ENCODE peak calls at places on chromosomes 12 and 14, in four cellular contexts. Z is brain microvascular endothelial cell, O is pancreas, T is PC-9. A is an unnamed sample.

GRCh38 chr12:67989184-67989965 is at the start of gene IFNG-AS1:
- DNase-seq in Z (no peak), O (no peak), T (no peak), A (no peak)

GRCh38 chr12:112809684-112810083 is 18.1 kb downstream of the RPH3A start:
- DNase-seq in Z (no peak), O (no peak), T (no peak), A (no peak)

GRCh38 chr12:120229583-120230325 is 28.8 kb upstream of the RPLP0 start:
- DNase-seq in Z (no peak), O (peak; percentile 70), T (peak; percentile 94), A (no peak)

GRCh38 chr14:102517412-102518062 is 8.0 kb upstream of the ANKRD9 start:
- DNase-seq in Z (no peak), O (peak; percentile 80), T (no peak), A (no peak)

GRCh38 chr12:61385771-61386170 is 874.4 kb upstream of the USP15 start:
- DNase-seq in Z (peak; percentile 10), O (no peak), T (no peak), A (no peak)

GRCh38 chr12:78566461-78566860 is 298.1 kb upstream of the SYT1 start:
- DNase-seq in Z (no peak), O (no peak), T (no peak), A (no peak)

GRCh38 chr12:115426732-115427131 is 742.8 kb upstream of the TBX3 start:
- DNase-seq in Z (no peak), O (no peak), T (no peak), A (no peak)

GRCh38 chr14:104107611-104108569 is 22.4 kb downstream of the ASPG start:
- DNase-seq in Z (no peak), O (peak; percentile 53), T (no peak), A (peak; percentile 11)

GRCh38 chr12:123078114-123078465 is 72.8 kb downstream of the PITPNM2 start:
- DNase-seq in Z (no peak), O (no peak), T (no peak), A (no peak)
- H3K27ac ChIP-seq in Z (no peak overlapping the region), O (no peak overlapping the region), T (no peak overlapping the region), A (no peak overlapping the region)

DNA sequence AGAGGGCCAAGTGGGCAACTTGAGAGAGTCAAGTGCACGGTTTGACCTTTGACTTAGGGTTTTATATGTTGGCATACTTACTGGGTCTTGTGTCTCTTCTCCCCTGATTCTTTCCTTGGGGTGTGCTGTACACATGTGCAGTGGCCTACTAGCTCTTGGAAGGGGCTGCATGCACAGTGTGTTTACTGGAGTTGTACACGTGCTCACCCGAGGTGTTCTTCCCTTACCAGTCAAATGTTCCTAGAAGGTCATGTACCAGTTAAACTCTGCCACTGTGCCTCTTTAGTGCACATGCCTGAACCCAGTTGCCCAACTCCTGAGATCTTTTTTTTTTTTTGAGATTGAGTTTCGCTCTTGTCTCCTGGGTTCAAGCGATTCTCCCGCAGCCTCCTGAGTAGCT is 9.2 kb upstream of the DTD2 start:
- DNase-seq in Z (no peak), O (no peak), T (no peak), A (no peak)
- H3K27ac ChIP-seq in Z (no peak overlapping the region), O (no peak overlapping the region), T (no peak overlapping the region), A (no peak overlapping the region)

GRCh38 chr12:47825239-47825639 is 5.5 kb upstream of the HDAC7 start:
- DNase-seq in Z (no peak), O (no peak), T (peak; percentile 80), A (no peak)

GRCh38 chr12:47828008-47828966 is 8.6 kb upstream of the HDAC7 start:
- DNase-seq in Z (no peak), O (no peak), T (no peak), A (no peak)

GRCh38 chr12:47832263-47832933 is 12.7 kb upstream of the HDAC7 start:
- DNase-seq in Z (no peak), O (no peak), T (no peak), A (no peak)

GRCh38 chr12:47829584-47829983 is 9.9 kb upstream of the HDAC7 start:
- DNase-seq in Z (no peak), O (no peak), T (no peak), A (no peak)

GRCh38 chr12:47828967-47829482 is 9.3 kb upstream of the HDAC7 start:
- DNase-seq in Z (no peak), O (no peak), T (peak; percentile 62), A (no peak)
- H3K27ac ChIP-seq in Z (no peak overlapping the region), O (peak overlapping the region; percentile 48), T (no peak overlapping the region), A (peak overlapping the region; percentile 70)

GRCh38 chr14:87111741-87112140 is 881.2 kb downstream of the GALC start:
- DNase-seq in Z (no peak), O (no peak), T (no peak), A (no peak)
- H3K27ac ChIP-seq in Z (no peak overlapping the region), O (no peak overlapping the region), T (no peak overlapping the region), A (no peak overlapping the region)

DNA sequence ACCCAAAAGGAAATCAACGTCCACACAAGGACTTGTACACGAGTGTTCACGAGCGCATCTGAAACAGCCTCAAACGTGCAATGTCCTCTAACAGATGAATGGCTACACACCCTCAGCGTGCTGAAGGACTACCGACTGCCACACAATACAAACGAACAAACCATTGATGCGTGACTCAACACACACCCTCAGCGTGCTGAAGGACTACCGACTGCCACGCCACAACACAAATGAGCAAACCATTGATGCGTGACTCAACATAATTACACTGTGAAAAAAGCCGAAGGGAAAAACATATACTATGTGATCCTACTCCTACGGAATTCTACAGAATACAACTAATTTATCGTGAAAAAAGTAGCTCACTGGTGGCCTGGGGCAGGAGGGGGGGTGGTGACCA is 25.1 kb upstream of the BTBD6 start:
- DNase-seq in Z (no peak), O (peak; percentile 2), T (no peak), A (no peak)
- H3K27ac ChIP-seq in Z (no peak overlapping the region), O (no peak overlapping the region), T (no peak overlapping the region), A (no peak overlapping the region)

GRCh38 chr12:13195244-13195643 is 1.3 kb upstream of the EMP1 start:
- DNase-seq in Z (peak; percentile 84), O (no peak), T (no peak), A (no peak)
- H3K27ac ChIP-seq in Z (peak overlapping the region; percentile 91), O (no peak overlapping the region), T (peak overlapping the region; percentile 99), A (no peak overlapping the region)

GRCh38 chr14:99758121-99758871 is 34.9 kb upstream of the EML1 start:
- DNase-seq in Z (peak; percentile 84), O (no peak), T (peak; percentile 76), A (no peak)

GRCh38 chr14:99757331-99758070 is 35.7 kb upstream of the EML1 start:
- DNase-seq in Z (peak; percentile 86), O (no peak), T (peak; percentile 91), A (no peak)

GRCh38 chr14:99755068-99755405 is 38.2 kb upstream of the EML1 start:
- DNase-seq in Z (no peak), O (no peak), T (no peak), A (no peak)

GRCh38 chr14:99755629-99756603 is 37.3 kb upstream of the EML1 start:
- DNase-seq in Z (peak; percentile 94), O (no peak), T (peak; percentile 80), A (peak; percentile 11)

DNA sequence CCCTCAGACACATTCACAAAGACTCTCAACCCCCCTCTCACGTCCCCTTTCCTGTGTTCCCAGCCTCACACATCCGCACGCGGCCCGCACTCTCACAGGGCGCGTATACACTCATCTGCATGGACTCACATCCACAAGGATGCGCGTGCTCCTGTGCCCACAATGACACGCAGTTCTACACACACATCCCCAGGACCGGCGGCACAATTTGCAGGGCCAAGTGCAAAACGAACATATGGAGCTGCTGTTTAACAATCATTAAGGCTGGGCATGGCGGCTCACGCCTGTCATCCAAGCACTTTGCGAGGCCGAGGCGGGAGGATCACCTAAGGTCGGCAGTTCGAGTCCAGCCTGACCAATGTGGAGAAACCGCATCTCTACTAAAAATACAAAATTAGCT is 36.4 kb upstream of the EML1 start:
- DNase-seq in Z (no peak), O (no peak), T (no peak), A (no peak)
- H3K27ac ChIP-seq in Z (peak overlapping the region; percentile 87), O (no peak overlapping the region), T (peak overlapping the region; percentile 76), A (no peak overlapping the region)

GRCh38 chr12:128817115-128818015 is 6.4 kb downstream of the SLC15A4 start:
- DNase-seq in Z (peak; percentile 66), O (no peak), T (no peak), A (no peak)

GRCh38 chr12:128818065-128819022 is 5.4 kb downstream of the SLC15A4 start:
- DNase-seq in Z (peak; percentile 71), O (no peak), T (no peak), A (no peak)

GRCh38 chr12:128815779-128816642 is 7.7 kb downstream of the SLC15A4 start:
- DNase-seq in Z (no peak), O (no peak), T (no peak), A (no peak)

GRCh38 chr12:128814411-128815261 is 9.1 kb downstream of the SLC15A4 start:
- DNase-seq in Z (no peak), O (no peak), T (no peak), A (no peak)

GRCh38 chr12:128816643-128816920 is 7.2 kb downstream of the SLC15A4 start:
- DNase-seq in Z (no peak), O (no peak), T (no peak), A (no peak)
- H3K27ac ChIP-seq in Z (peak overlapping the region; percentile 89), O (no peak overlapping the region), T (no peak overlapping the region), A (no peak overlapping the region)

GRCh38 chr12:47224563-47225133 is 144.9 kb upstream of the AMIGO2 start:
- DNase-seq in Z (no peak), O (no peak), T (no peak), A (no peak)

GRCh38 chr12:47222960-47223847 is 143.4 kb upstream of the AMIGO2 start:
- DNase-seq in Z (no peak), O (no peak), T (no peak), A (no peak)

GRCh38 chr12:47225356-47225755 is 145.6 kb upstream of the AMIGO2 start:
- DNase-seq in Z (no peak), O (no peak), T (no peak), A (no peak)

GRCh38 chr12:47222592-47222959 is 142.8 kb upstream of the AMIGO2 start:
- DNase-seq in Z (no peak), O (no peak), T (no peak), A (no peak)

GRCh38 chr12:47223848-47224213 is 144.1 kb upstream of the AMIGO2 start:
- DNase-seq in Z (no peak), O (peak; percentile 58), T (no peak), A (no peak)
- H3K27ac ChIP-seq in Z (no peak overlapping the region), O (peak overlapping the region; percentile 1), T (no peak overlapping the region), A (no peak overlapping the region)

GRCh38 chr14:59306775-59307174 is 118.3 kb downstream of the DAAM1 start:
- DNase-seq in Z (peak; percentile 66), O (no peak), T (peak; percentile 86), A (no peak)

GRCh38 chr14:59305836-59306555 is 117.5 kb downstream of the DAAM1 start:
- DNase-seq in Z (no peak), O (no peak), T (peak; percentile 69), A (no peak)

GRCh38 chr14:59303216-59303615 is 114.7 kb downstream of the DAAM1 start:
- DNase-seq in Z (peak; percentile 60), O (no peak), T (no peak), A (no peak)

GRCh38 chr14:59302313-59302712 is 113.8 kb downstream of the DAAM1 start:
- DNase-seq in Z (no peak), O (no peak), T (no peak), A (no peak)

GRCh38 chr14:59305231-59305630 is 116.8 kb downstream of the DAAM1 start:
- DNase-seq in Z (no peak), O (no peak), T (no peak), A (no peak)
- H3K27ac ChIP-seq in Z (no peak overlapping the region), O (no peak overlapping the region), T (peak overlapping the region; percentile 64), A (no peak overlapping the region)

A was measured in caudate nucleus.